ENCODE peak calls at places on chromosomes 3 and 15, in four cellular contexts. One of them, this sample, is unnamed.
A peak's percentile ranks its signal among the peaks of the same experiment; 100 is the strongest.

GRCh38 chr15:95277266-95277665 is 1045.9 kb downstream of the MCTP2 start:
- DNase-seq in mammary epithelial cell: no peak
- DNase-seq in fibroblast of lung: peak; percentile 84
- DNase-seq in HCT116: no peak
- DNase-seq in this sample: no peak

GRCh38 chr3:69108813-69109212 is 13.6 kb downstream of the LMOD3 start:
- DNase-seq in HCT116: no peak
- DNase-seq in fibroblast of lung: no peak
- DNase-seq in mammary epithelial cell: no peak
- DNase-seq in this sample: no peak

GRCh38 chr3:11570251-11570650 is 73.5 kb downstream of the VGLL4 start:
- DNase-seq in HCT116: no peak
- DNase-seq in fibroblast of lung: no peak
- DNase-seq in mammary epithelial cell: no peak
- DNase-seq in this sample: no peak

GRCh38 chr3:43291546-43291945 is 5.2 kb downstream of the SNRK start:
- DNase-seq in HCT116: no peak
- DNase-seq in fibroblast of lung: no peak
- DNase-seq in mammary epithelial cell: no peak
- DNase-seq in this sample: no peak

GRCh38 chr15:67202991-67203390 is 51.5 kb downstream of the AAGAB start:
- DNase-seq in fibroblast of lung: no peak
- DNase-seq in mammary epithelial cell: no peak
- DNase-seq in HCT116: no peak
- DNase-seq in this sample: no peak

GRCh38 chr3:194142156-194142910 is 6.4 kb downstream of the HES1 start:
- DNase-seq in fibroblast of lung: no peak
- DNase-seq in mammary epithelial cell: no peak
- DNase-seq in HCT116: no peak
- DNase-seq in this sample: no peak

GRCh38 chr15:49421991-49422390 is 1.1 kb upstream of the FGF7 start:
- DNase-seq in mammary epithelial cell: peak; percentile 55
- DNase-seq in fibroblast of lung: peak; percentile 88
- DNase-seq in HCT116: peak; percentile 54
- DNase-seq in this sample: peak; percentile 24

GRCh38 chr15:69920232-69920631 is 177.5 kb downstream of the TLE3 start:
- DNase-seq in mammary epithelial cell: no peak
- DNase-seq in fibroblast of lung: no peak
- DNase-seq in HCT116: no peak
- DNase-seq in this sample: no peak

GRCh38 chr15:98946301-98947255 is 61.0 kb downstream of the PGPEP1L start:
- DNase-seq in HCT116: no peak
- DNase-seq in fibroblast of lung: peak; percentile 32
- DNase-seq in mammary epithelial cell: no peak
- DNase-seq in this sample: no peak

GRCh38 chr15:25170113-25170731 is 215.4 kb downstream of the SNRPN start:
- DNase-seq in HCT116: no peak
- DNase-seq in fibroblast of lung: no peak
- DNase-seq in mammary epithelial cell: no peak
- DNase-seq in this sample: no peak

GRCh38 chr3:29850641-29851040 is 569.8 kb downstream of the RBMS3 start:
- DNase-seq in fibroblast of lung: no peak
- DNase-seq in HCT116: no peak
- DNase-seq in mammary epithelial cell: no peak
- DNase-seq in this sample: no peak

GRCh38 chr3:32815812-32816438 is 1.9 kb upstream of the TRIM71 start:
- DNase-seq in fibroblast of lung: no peak
- DNase-seq in mammary epithelial cell: no peak
- DNase-seq in HCT116: no peak
- DNase-seq in this sample: no peak

GRCh38 chr15:78761020-78761419 is 50.2 kb downstream of the ADAMTS7 start:
- DNase-seq in fibroblast of lung: no peak
- DNase-seq in HCT116: no peak
- DNase-seq in mammary epithelial cell: no peak
- DNase-seq in this sample: no peak

GRCh38 chr3:133966954-133967353 is 62.8 kb downstream of the SLCO2A1 start:
- DNase-seq in fibroblast of lung: no peak
- DNase-seq in mammary epithelial cell: no peak
- DNase-seq in HCT116: no peak
- DNase-seq in this sample: no peak

GRCh38 chr3:101940521-101940992 is 91.2 kb downstream of the NFKBIZ start:
- DNase-seq in mammary epithelial cell: peak; percentile 91
- DNase-seq in HCT116: no peak
- DNase-seq in fibroblast of lung: peak; percentile 96
- DNase-seq in this sample: no peak

GRCh38 chr15:69526696-69527095 is 74.1 kb downstream of the RPLP1 start:
- DNase-seq in mammary epithelial cell: no peak
- DNase-seq in HCT116: no peak
- DNase-seq in fibroblast of lung: no peak
- DNase-seq in this sample: no peak

GRCh38 chr3:146589899-146590508 is 15.1 kb downstream of the PLSCR5 start:
- DNase-seq in mammary epithelial cell: peak; percentile 36
- DNase-seq in fibroblast of lung: peak; percentile 72
- DNase-seq in HCT116: peak; percentile 27
- DNase-seq in this sample: peak; percentile 40

GRCh38 chr3:196168808-196169391 is 42.3 kb downstream of the ZDHHC19 start:
- DNase-seq in fibroblast of lung: no peak
- DNase-seq in mammary epithelial cell: no peak
- DNase-seq in HCT116: no peak
- DNase-seq in this sample: no peak

GRCh38 chr3:121111914-121112612 is 204.1 kb downstream of the STXBP5L start:
- DNase-seq in HCT116: no peak
- DNase-seq in mammary epithelial cell: no peak
- DNase-seq in fibroblast of lung: no peak
- DNase-seq in this sample: no peak

GRCh38 chr3:39260957-39261356 is 18.9 kb downstream of the CX3CR1 start:
- DNase-seq in HCT116: peak; percentile 18
- DNase-seq in mammary epithelial cell: peak; percentile 89
- DNase-seq in fibroblast of lung: peak; percentile 84
- DNase-seq in this sample: peak; percentile 78

GRCh38 chr3:88031543-88032148 is 27.2 kb downstream of the CGGBP1 start:
- DNase-seq in fibroblast of lung: peak; percentile 67
- DNase-seq in mammary epithelial cell: peak; percentile 16
- DNase-seq in HCT116: no peak
- DNase-seq in this sample: peak; percentile 47

GRCh38 chr3:175672119-175672689 is 813.1 kb downstream of the NAALADL2 start:
- DNase-seq in fibroblast of lung: peak; percentile 83
- DNase-seq in HCT116: no peak
- DNase-seq in mammary epithelial cell: no peak
- DNase-seq in this sample: no peak

GRCh38 chr3:194572944-194573491 is 60.2 kb downstream of the TMEM44 start:
- DNase-seq in mammary epithelial cell: peak; percentile 62
- DNase-seq in HCT116: no peak
- DNase-seq in fibroblast of lung: no peak
- DNase-seq in this sample: no peak

GRCh38 chr3:124593442-124593829 is 136.8 kb upstream of the UMPS start:
- DNase-seq in mammary epithelial cell: no peak
- DNase-seq in HCT116: no peak
- DNase-seq in fibroblast of lung: no peak
- DNase-seq in this sample: no peak

GRCh38 chr3:108099203-108099602 is 8.4 kb upstream of the CD47 start:
- DNase-seq in mammary epithelial cell: no peak
- DNase-seq in fibroblast of lung: no peak
- DNase-seq in HCT116: no peak
- DNase-seq in this sample: no peak

GRCh38 chr3:184814214-184814613 is 2.2 kb downstream of the VPS8 start:
- DNase-seq in mammary epithelial cell: no peak
- DNase-seq in fibroblast of lung: no peak
- DNase-seq in HCT116: no peak
- DNase-seq in this sample: no peak

GRCh38 chr15:74311734-74312444 is 55.6 kb downstream of the CYP11A1 start:
- DNase-seq in fibroblast of lung: no peak
- DNase-seq in HCT116: peak; percentile 35
- DNase-seq in mammary epithelial cell: no peak
- DNase-seq in this sample: no peak

GRCh38 chr3:197559662-197560061 is 3.9 kb upstream of the BDH1 start:
- DNase-seq in HCT116: no peak
- DNase-seq in mammary epithelial cell: no peak
- DNase-seq in fibroblast of lung: no peak
- DNase-seq in this sample: no peak

GRCh38 chr3:58999134-58999778 is 50.6 kb downstream of the CFAP20DC start:
- DNase-seq in HCT116: no peak
- DNase-seq in fibroblast of lung: peak; percentile 10
- DNase-seq in mammary epithelial cell: peak; percentile 53
- DNase-seq in this sample: no peak

GRCh38 chr15:28930011-28930410 is 44.2 kb downstream of the APBA2 start:
- DNase-seq in fibroblast of lung: no peak
- DNase-seq in HCT116: no peak
- DNase-seq in mammary epithelial cell: no peak
- DNase-seq in this sample: no peak

GRCh38 chr3:66076861-66077495 is 38.3 kb upstream of the MAGI1 start:
- DNase-seq in fibroblast of lung: peak; percentile 36
- DNase-seq in mammary epithelial cell: no peak
- DNase-seq in HCT116: no peak
- DNase-seq in this sample: no peak

GRCh38 chr3:10074666-10075065 is 33.4 kb downstream of the FANCD2OS start:
- DNase-seq in HCT116: no peak
- DNase-seq in mammary epithelial cell: no peak
- DNase-seq in fibroblast of lung: no peak
- DNase-seq in this sample: no peak
- H3K9ac ChIP-seq in HCT116: no peak overlapping the region
- H3K9ac ChIP-seq in mammary epithelial cell: no peak overlapping the region
- H3K9ac ChIP-seq in fibroblast of lung: no peak overlapping the region
- H3K9ac ChIP-seq in this sample: no peak overlapping the region

GRCh38 chr15:100686021-100686724 is 83.8 kb downstream of the ASB7 start:
- DNase-seq in mammary epithelial cell: no peak
- DNase-seq in HCT116: no peak
- DNase-seq in fibroblast of lung: no peak
- DNase-seq in this sample: no peak

GRCh38 chr15:100687532-100688215 is 85.3 kb downstream of the ASB7 start:
- DNase-seq in mammary epithelial cell: peak; percentile 17
- DNase-seq in fibroblast of lung: peak; percentile 76
- DNase-seq in HCT116: no peak
- DNase-seq in this sample: no peak

GRCh38 chr15:100688549-100689120 is 86.2 kb downstream of the ASB7 start:
- DNase-seq in mammary epithelial cell: no peak
- DNase-seq in HCT116: no peak
- DNase-seq in fibroblast of lung: no peak
- DNase-seq in this sample: peak; percentile 22

GRCh38 chr15:100684591-100684990 is 82.2 kb downstream of the ASB7 start:
- DNase-seq in HCT116: no peak
- DNase-seq in mammary epithelial cell: no peak
- DNase-seq in fibroblast of lung: no peak
- DNase-seq in this sample: no peak

GRCh38 chr15:100686725-100687488 is 84.5 kb downstream of the ASB7 start:
- DNase-seq in mammary epithelial cell: no peak
- DNase-seq in fibroblast of lung: peak; percentile 57
- DNase-seq in HCT116: no peak
- DNase-seq in this sample: no peak
- H2AFZ ChIP-seq in mammary epithelial cell: no peak overlapping the region
- H2AFZ ChIP-seq in fibroblast of lung: no peak overlapping the region
- H2AFZ ChIP-seq in HCT116: no peak overlapping the region
- H2AFZ ChIP-seq in this sample: no peak overlapping the region

DNA sequence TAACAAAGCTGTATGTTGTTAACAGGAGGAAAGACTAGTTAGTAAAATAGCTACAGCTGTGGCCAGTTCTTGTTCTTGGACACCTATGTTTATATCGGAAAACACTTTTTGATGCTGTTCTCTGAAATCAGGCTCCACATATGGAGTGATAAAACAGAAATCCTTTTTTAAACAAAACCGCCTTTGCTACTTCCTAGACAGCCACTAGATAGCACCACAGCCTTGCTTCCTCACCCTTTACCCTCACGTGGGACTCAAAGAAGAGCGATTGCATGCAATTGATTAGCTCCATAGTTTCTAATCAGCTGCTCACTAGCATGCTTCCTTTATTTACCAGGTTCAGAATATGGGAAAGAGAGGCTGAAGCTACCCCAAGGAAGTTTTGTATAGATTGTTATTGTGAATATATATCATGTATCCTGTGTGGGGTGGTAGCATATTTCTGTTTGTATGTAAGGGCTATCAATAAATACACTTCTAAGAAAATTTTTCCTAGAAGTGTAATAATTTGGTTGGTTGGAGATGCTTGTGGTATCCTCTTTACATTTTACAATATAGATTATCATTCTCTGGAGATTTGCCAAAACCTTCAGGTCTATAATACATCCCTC is 4.3 kb upstream of the MTFMT start:
- DNase-seq in fibroblast of lung: peak; percentile 76
- DNase-seq in mammary epithelial cell: peak; percentile 27
- DNase-seq in HCT116: peak; percentile 31
- DNase-seq in this sample: peak; percentile 19
- TF ChIP-seq CTCF in fibroblast of lung: peak; percentile 85
- TF ChIP-seq CTCF in mammary epithelial cell: peak; percentile 66
- TF ChIP-seq CTCF in HCT116: peak; percentile 54
- TF ChIP-seq CTCF in this sample: peak; percentile 58

GRCh38 chr3:97125902-97126499 is 311.6 kb downstream of the EPHA6 start:
- DNase-seq in fibroblast of lung: no peak
- DNase-seq in HCT116: no peak
- DNase-seq in mammary epithelial cell: no peak
- DNase-seq in this sample: no peak
- H3K9ac ChIP-seq in fibroblast of lung: no peak overlapping the region
- H3K9ac ChIP-seq in HCT116: no peak overlapping the region
- H3K9ac ChIP-seq in mammary epithelial cell: no peak overlapping the region
- H3K9ac ChIP-seq in this sample: no peak overlapping the region

GRCh38 chr3:149772861-149773260 is 19.5 kb downstream of the ANKUB1 start:
- DNase-seq in HCT116: no peak
- DNase-seq in mammary epithelial cell: no peak
- DNase-seq in fibroblast of lung: no peak
- DNase-seq in this sample: no peak
- H2AFZ ChIP-seq in HCT116: no peak overlapping the region
- H2AFZ ChIP-seq in mammary epithelial cell: no peak overlapping the region
- H2AFZ ChIP-seq in fibroblast of lung: no peak overlapping the region
- H2AFZ ChIP-seq in this sample: no peak overlapping the region